ENCODE peak calls at places on chromosome 18, in nine cellular contexts. V is cardiac muscle cell, J is fibroblast of villous mesenchyme, P is body of pancreas, H is PC-3, Z is GM06990, Q is GM20000, U is Calu3, K is fibroblast of pulmonary artery. C is an unnamed sample.

GRCh38 chr18:77223221-77223639 is 26.4 kb upstream of the GALR1 start:
- DNase-seq in V (no peak), J (no peak), P (no peak), H (peak; percentile 50), Z (no peak), Q (no peak), U (no peak), K (no peak), C (no peak)

GRCh38 chr18:34084635-34085034 is 140.1 kb downstream of the NOL4 start:
- DNase-seq in V (no peak), J (no peak), P (no peak), H (no peak), Z (no peak), Q (no peak), U (no peak), K (no peak), C (no peak)

GRCh38 chr18:58580623-58581022 is 48.3 kb downstream of the ALPK2 start:
- DNase-seq in V (peak; percentile 57), J (peak; percentile 85), P (no peak), H (no peak), Z (no peak), Q (no peak), U (no peak), K (peak; percentile 59), C (peak; percentile 13)

GRCh38 chr18:58525517-58525916 is 103.4 kb downstream of the ALPK2 start:
- DNase-seq in V (no peak), J (no peak), P (no peak), H (no peak), Z (peak; percentile 64), Q (no peak), U (no peak), K (no peak), C (no peak)

GRCh38 chr18:79404567-79404910 is 8.8 kb downstream of the NFATC1 start:
- DNase-seq in V (no peak), J (no peak), P (no peak), H (peak; percentile 33), Z (no peak), Q (no peak), U (no peak), K (no peak), C (no peak)

GRCh38 chr18:63974991-63975390 is 5.1 kb downstream of the SERPINB8 start:
- DNase-seq in V (no peak), J (peak; percentile 47), P (no peak), H (peak; percentile 50), Z (no peak), Q (no peak), U (peak; percentile 26), K (peak; percentile 61), C (no peak)

GRCh38 chr18:33513027-33513426 is 65.0 kb upstream of the ASXL3 start:
- DNase-seq in V (no peak), J (no peak), P (no peak), H (no peak), Z (no peak), Q (no peak), U (no peak), K (no peak), C (no peak)

GRCh38 chr18:73879771-73880170 is 267.9 kb downstream of the FBXO15 start:
- DNase-seq in V (no peak), J (peak; percentile 54), P (no peak), H (no peak), Z (no peak), Q (no peak), U (no peak), K (peak; percentile 39), C (no peak)

GRCh38 chr18:55907352-55908045 is 319.5 kb upstream of the TCF4 start:
- DNase-seq in V (no peak), J (no peak), P (no peak), H (peak; percentile 6), Z (no peak), Q (no peak), U (no peak), K (peak; percentile 13), C (no peak)

GRCh38 chr18:78878335-78878734 is 101.3 kb upstream of the SALL3 start:
- DNase-seq in V (no peak), J (no peak), P (no peak), H (no peak), Z (no peak), Q (no peak), U (no peak), K (no peak), C (peak; percentile 67)

GRCh38 chr18:74396252-74397204 is 60.6 kb downstream of the DIPK1C start:
- DNase-seq in V (no peak), J (no peak), P (no peak), H (no peak), Z (no peak), Q (no peak), U (no peak), K (peak; percentile 3), C (no peak)

GRCh38 chr18:68330658-68331057 is 384.2 kb downstream of the TMX3 start:
- DNase-seq in V (no peak), J (no peak), P (no peak), H (no peak), Z (no peak), Q (no peak), U (no peak), K (no peak), C (no peak)

GRCh38 chr18:42264467-42264866 is 309.4 kb downstream of the PIK3C3 start:
- DNase-seq in V (no peak), J (no peak), P (no peak), H (no peak), Z (no peak), Q (no peak), U (no peak), K (no peak), C (no peak)

GRCh38 chr18:11840493-11840892 is 10.7 kb upstream of the CHMP1B start:
- DNase-seq in V (peak; percentile 12), J (no peak), P (no peak), H (no peak), Z (no peak), Q (no peak), U (no peak), K (no peak), C (no peak)

GRCh38 chr18:31513189-31513907 is 15.4 kb downstream of the DSG2 start:
- DNase-seq in V (no peak), J (peak; percentile 77), P (no peak), H (peak; percentile 74), Z (no peak), Q (no peak), U (no peak), K (peak; percentile 75), C (no peak)

GRCh38 chr18:12283256-12283655 is 24.8 kb upstream of the TUBB6 start:
- DNase-seq in V (peak; percentile 52), J (peak; percentile 43), P (no peak), H (peak; percentile 86), Z (no peak), Q (no peak), U (no peak), K (peak; percentile 38), C (no peak)

GRCh38 chr18:73549236-73549635 is 598.4 kb downstream of the FBXO15 start:
- DNase-seq in V (no peak), J (no peak), P (no peak), H (no peak), Z (no peak), Q (no peak), U (no peak), K (no peak), C (no peak)

DNA sequence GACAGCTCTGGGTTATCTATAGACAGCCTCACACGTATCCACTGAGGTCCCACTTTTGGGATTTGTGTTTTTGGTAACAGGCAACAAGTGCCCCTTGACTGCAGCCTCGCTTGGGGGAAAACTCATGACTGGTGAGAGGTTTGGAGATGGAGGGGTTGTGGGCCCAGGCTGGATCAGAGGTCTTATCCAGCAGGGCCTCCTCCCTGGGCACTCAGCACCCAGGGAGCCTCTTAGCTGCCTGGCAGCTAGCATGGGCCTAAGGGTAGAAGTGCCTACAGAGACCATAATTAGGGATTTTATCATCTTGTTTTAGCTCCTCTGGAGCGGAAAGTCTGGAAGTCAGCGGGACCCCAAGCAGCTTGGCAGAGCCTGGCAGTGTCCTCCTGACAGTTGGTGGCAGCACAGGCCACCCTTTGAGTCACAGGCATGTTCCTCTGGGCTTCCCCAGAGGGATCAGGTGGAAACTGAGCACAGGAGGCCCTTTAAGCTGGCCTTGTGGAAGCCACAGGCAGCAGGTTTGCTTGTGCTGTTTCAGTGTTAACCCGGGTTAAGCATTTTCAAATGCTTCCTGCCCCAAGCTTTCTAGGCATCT is 143.1 kb downstream of the KCTD1 start:
- DNase-seq in V (peak; percentile 35), J (peak; percentile 33), P (peak; percentile 44), H (peak; percentile 62), Z (no peak), Q (peak; percentile 67), U (peak; percentile 73), K (peak; percentile 70), C (no peak)
- TF ChIP-seq CTCF in V (peak; percentile 47), J (peak; percentile 54), P (peak; percentile 38), H (peak; percentile 77), Z (peak; percentile 71), Q (peak; percentile 74), U (peak; percentile 37), K (peak; percentile 53), C (peak; percentile 55)

GRCh38 chr18:44945847-44946490 is 265.3 kb downstream of the SETBP1 start:
- DNase-seq in V (no peak), J (no peak), P (no peak), H (no peak), Z (no peak), Q (no peak), U (no peak), K (no peak), C (no peak)
- TF ChIP-seq CTCF in V (no peak), J (no peak), P (no peak), H (no peak), Z (no peak), Q (no peak), U (no peak), K (no peak), C (no peak)

DNA sequence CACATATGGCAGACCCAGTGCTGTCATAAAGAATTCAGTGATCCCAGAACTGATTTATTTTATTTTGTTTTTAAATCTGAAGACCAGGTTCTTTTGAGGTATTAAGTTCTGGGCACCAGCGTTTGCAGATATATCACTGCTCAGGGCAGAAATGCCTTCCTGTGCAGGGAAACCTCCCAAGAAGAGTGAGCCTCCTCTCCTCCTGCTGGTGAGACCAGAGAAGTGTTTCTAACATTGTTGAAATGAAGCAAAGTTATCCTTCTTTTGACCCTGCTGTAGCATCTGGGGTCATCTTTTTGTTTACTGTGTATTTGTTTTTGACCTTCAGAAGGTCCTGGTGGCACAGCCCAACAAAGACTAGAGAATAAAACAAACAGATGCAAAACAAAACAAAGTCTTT is 94.0 kb downstream of the AQP4 start:
- DNase-seq in V (peak; percentile 42), J (no peak), P (peak; percentile 39), H (peak; percentile 34), Z (no peak), Q (peak; percentile 16), U (peak; percentile 35), K (peak; percentile 11), C (no peak)
- TF ChIP-seq CTCF in V (peak; percentile 65), J (peak; percentile 16), P (peak; percentile 34), H (peak; percentile 55), Z (peak; percentile 52), Q (no peak), U (peak; percentile 60), K (peak; percentile 36), C (peak; percentile 58)

DNA sequence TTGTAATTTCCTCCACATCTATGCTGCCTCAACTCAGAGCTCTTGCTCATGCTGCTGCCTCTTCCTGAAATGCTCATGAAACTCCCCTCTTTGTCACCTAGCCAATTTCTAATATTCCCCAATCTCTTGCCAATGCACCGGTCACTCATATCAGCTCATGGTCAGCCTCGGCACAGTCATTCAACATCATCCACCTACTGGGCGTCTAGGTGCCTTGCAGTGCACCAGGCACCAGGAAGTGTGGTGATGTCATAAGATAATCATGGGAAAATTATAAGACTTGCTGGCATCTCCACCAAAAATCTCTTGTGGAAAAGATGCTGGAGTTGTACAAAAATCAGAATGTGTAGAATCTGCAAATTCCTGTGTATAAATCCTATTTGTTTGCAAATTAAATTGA is 52.6 kb upstream of the RAB27B start:
- DNase-seq in V (no peak), J (peak; percentile 60), P (peak; percentile 54), H (peak; percentile 77), Z (no peak), Q (no peak), U (peak; percentile 73), K (peak; percentile 93), C (no peak)
- TF ChIP-seq CTCF in V (peak; percentile 54), J (peak; percentile 50), P (peak; percentile 27), H (peak; percentile 70), Z (peak; percentile 14), Q (no peak), U (peak; percentile 70), K (peak; percentile 59), C (peak; percentile 34)